ENCODE peak calls at places on chromosomes 5 and 9, in four cellular contexts. V, Y, F and U are unnamed samples.

GRCh38 chr9:118928723-118929122 is 440.5 kb downstream of the BRINP1 start:
- DNase-seq in F (no peak), V (no peak), Y (no peak), U (no peak)

GRCh38 chr9:10104796-10105195 is 508.0 kb downstream of the PTPRD start:
- DNase-seq in V (no peak), F (no peak), Y (no peak), U (no peak)

GRCh38 chr9:6197330-6197729 is 18.3 kb upstream of the IL33 start:
- DNase-seq in V (no peak), Y (no peak), F (no peak), U (no peak)

GRCh38 chr5:138793481-138794010 is 40.3 kb downstream of the CTNNA1 start:
- DNase-seq in Y (no peak), F (no peak), V (no peak), U (no peak)

GRCh38 chr9:33794560-33794959 is 801 bp upstream of the PRSS3 start:
- DNase-seq in V (no peak), Y (no peak), F (no peak), U (no peak)

GRCh38 chr9:38233343-38233742 is 159.2 kb upstream of the ALDH1B1 start:
- DNase-seq in Y (no peak), F (no peak), V (no peak), U (no peak)

GRCh38 chr9:116144555-116144954 is 9.0 kb upstream of the PAPPA start:
- DNase-seq in F (no peak), V (no peak), Y (no peak), U (no peak)

GRCh38 chr9:108119530-108120113 is 630.1 kb upstream of the KLF4 start:
- DNase-seq in F (no peak), Y (no peak), V (no peak), U (no peak)

GRCh38 chr9:96087669-96088299 is 212.3 kb downstream of the ERCC6L2 start:
- DNase-seq in Y (no peak), F (no peak), V (no peak), U (no peak)

GRCh38 chr5:52491071-52491828 is 296.5 kb upstream of the ITGA1 start:
- DNase-seq in F (no peak), V (no peak), Y (no peak), U (no peak)

GRCh38 chr9:23606107-23606506 is 219.9 kb downstream of the ELAVL2 start:
- DNase-seq in Y (no peak), F (no peak), V (no peak), U (no peak)

GRCh38 chr9:135605238-135605781 is 34.0 kb downstream of the GLT6D1 start:
- DNase-seq in Y (no peak), F (no peak), V (no peak), U (no peak)

GRCh38 chr5:9467199-9468069 is 78.4 kb downstream of the SEMA5A start:
- DNase-seq in F (no peak), Y (no peak), V (no peak), U (no peak)

GRCh38 chr9:133791069-133791468 is 52.9 kb upstream of the SARDH start:
- DNase-seq in V (no peak), Y (no peak), F (no peak), U (no peak)

GRCh38 chr9:116984111-116984510 is 297.0 kb downstream of the TRIM32 start:
- DNase-seq in V (no peak), F (no peak), Y (no peak), U (no peak)

GRCh38 chr9:130299785-130300615 is 34.4 kb downstream of the HMCN2 start:
- DNase-seq in Y (no peak), V (no peak), F (no peak), U (peak; percentile 25)